ENCODE peak calls at places on chromosomes 16 and 17, in ten cellular contexts. One of them, this sample, is unnamed.
A peak's percentile ranks its signal among the peaks of the same experiment; 100 is the strongest.

GRCh38 chr17:76353004-76353598 is 615 bp downstream of the PRPSAP1 start:
- DNase-seq in tibial nerve: no peak
- DNase-seq in heart right ventricle: peak; percentile 18
- DNase-seq in breast epithelium: no peak
- DNase-seq in right atrium auricular region: no peak
- DNase-seq in GM12878: no peak
- DNase-seq in ascending aorta: no peak
- DNase-seq in adrenal gland: peak; percentile 38
- DNase-seq in dorsolateral prefrontal cortex: peak; percentile 26
- DNase-seq in AG04450: no peak
- DNase-seq in this sample: no peak

GRCh38 chr16:82900611-82901010 is 273.8 kb downstream of the CDH13 start:
- DNase-seq in tibial nerve: no peak
- DNase-seq in heart right ventricle: no peak
- DNase-seq in breast epithelium: no peak
- DNase-seq in right atrium auricular region: no peak
- DNase-seq in GM12878: no peak
- DNase-seq in ascending aorta: no peak
- DNase-seq in adrenal gland: no peak
- DNase-seq in dorsolateral prefrontal cortex: no peak
- DNase-seq in AG04450: no peak
- DNase-seq in this sample: no peak

GRCh38 chr16:11079657-11080187 is 135.4 kb downstream of the CLEC16A start:
- DNase-seq in tibial nerve: no peak
- DNase-seq in heart right ventricle: no peak
- DNase-seq in breast epithelium: no peak
- DNase-seq in right atrium auricular region: no peak
- DNase-seq in GM12878: no peak
- DNase-seq in ascending aorta: no peak
- DNase-seq in adrenal gland: no peak
- DNase-seq in dorsolateral prefrontal cortex: no peak
- DNase-seq in AG04450: peak; percentile 93
- DNase-seq in this sample: no peak

GRCh38 chr17:75980188-75981018 is 1.4 kb downstream of the TEN1 start:
- DNase-seq in tibial nerve: no peak
- DNase-seq in heart right ventricle: no peak
- DNase-seq in breast epithelium: no peak
- DNase-seq in right atrium auricular region: no peak
- DNase-seq in GM12878: no peak
- DNase-seq in ascending aorta: no peak
- DNase-seq in adrenal gland: no peak
- DNase-seq in dorsolateral prefrontal cortex: no peak
- DNase-seq in AG04450: no peak
- DNase-seq in this sample: no peak

GRCh38 chr16:22638393-22639206 is 127.9 kb downstream of the NPIPB5 start:
- DNase-seq in tibial nerve: no peak
- DNase-seq in heart right ventricle: no peak
- DNase-seq in breast epithelium: no peak
- DNase-seq in right atrium auricular region: no peak
- DNase-seq in GM12878: no peak
- DNase-seq in ascending aorta: no peak
- DNase-seq in adrenal gland: no peak
- DNase-seq in dorsolateral prefrontal cortex: no peak
- DNase-seq in AG04450: no peak
- DNase-seq in this sample: no peak

GRCh38 chr16:80144191-80144590 is 396.6 kb upstream of the DYNLRB2 start:
- DNase-seq in tibial nerve: no peak
- DNase-seq in heart right ventricle: no peak
- DNase-seq in breast epithelium: no peak
- DNase-seq in right atrium auricular region: no peak
- DNase-seq in GM12878: peak; percentile 72
- DNase-seq in ascending aorta: no peak
- DNase-seq in adrenal gland: no peak
- DNase-seq in dorsolateral prefrontal cortex: no peak
- DNase-seq in AG04450: peak; percentile 47
- DNase-seq in this sample: no peak

GRCh38 chr16:27232061-27232841 is 28.9 kb downstream of the KDM8 start:
- DNase-seq in tibial nerve: no peak
- DNase-seq in heart right ventricle: no peak
- DNase-seq in breast epithelium: no peak
- DNase-seq in right atrium auricular region: no peak
- DNase-seq in GM12878: peak; percentile 66
- DNase-seq in ascending aorta: no peak
- DNase-seq in adrenal gland: no peak
- DNase-seq in dorsolateral prefrontal cortex: no peak
- DNase-seq in AG04450: no peak
- DNase-seq in this sample: no peak

GRCh38 chr16:4613636-4614570 is 785 bp downstream of the UBALD1 start:
- DNase-seq in tibial nerve: no peak
- DNase-seq in heart right ventricle: no peak
- DNase-seq in breast epithelium: no peak
- DNase-seq in right atrium auricular region: no peak
- DNase-seq in GM12878: no peak
- DNase-seq in ascending aorta: no peak
- DNase-seq in adrenal gland: peak; percentile 35
- DNase-seq in dorsolateral prefrontal cortex: peak; percentile 43
- DNase-seq in AG04450: no peak
- DNase-seq in this sample: no peak

GRCh38 chr17:42918902-42919521 is 18.4 kb downstream of the G6PC1 start:
- DNase-seq in tibial nerve: no peak
- DNase-seq in heart right ventricle: no peak
- DNase-seq in breast epithelium: no peak
- DNase-seq in right atrium auricular region: no peak
- DNase-seq in GM12878: no peak
- DNase-seq in ascending aorta: no peak
- DNase-seq in adrenal gland: no peak
- DNase-seq in dorsolateral prefrontal cortex: no peak
- DNase-seq in AG04450: no peak
- DNase-seq in this sample: no peak

GRCh38 chr17:69175812-69176517 is 34.3 kb upstream of the ABCA6 start:
- DNase-seq in tibial nerve: no peak
- DNase-seq in heart right ventricle: no peak
- DNase-seq in breast epithelium: no peak
- DNase-seq in right atrium auricular region: no peak
- DNase-seq in GM12878: no peak
- DNase-seq in ascending aorta: no peak
- DNase-seq in adrenal gland: no peak
- DNase-seq in dorsolateral prefrontal cortex: no peak
- DNase-seq in AG04450: peak; percentile 34
- DNase-seq in this sample: no peak

GRCh38 chr16:51756447-51757123 is 605.5 kb upstream of the SALL1 start:
- DNase-seq in tibial nerve: no peak
- DNase-seq in heart right ventricle: no peak
- DNase-seq in breast epithelium: no peak
- DNase-seq in right atrium auricular region: no peak
- DNase-seq in GM12878: no peak
- DNase-seq in ascending aorta: no peak
- DNase-seq in adrenal gland: no peak
- DNase-seq in dorsolateral prefrontal cortex: no peak
- DNase-seq in AG04450: no peak
- DNase-seq in this sample: no peak

GRCh38 chr17:323721-324139 is 28.9 kb downstream of the RPH3AL start:
- DNase-seq in tibial nerve: no peak
- DNase-seq in heart right ventricle: no peak
- DNase-seq in breast epithelium: no peak
- DNase-seq in right atrium auricular region: no peak
- DNase-seq in GM12878: no peak
- DNase-seq in ascending aorta: no peak
- DNase-seq in adrenal gland: no peak
- DNase-seq in dorsolateral prefrontal cortex: no peak
- DNase-seq in AG04450: no peak
- DNase-seq in this sample: no peak

DNA sequence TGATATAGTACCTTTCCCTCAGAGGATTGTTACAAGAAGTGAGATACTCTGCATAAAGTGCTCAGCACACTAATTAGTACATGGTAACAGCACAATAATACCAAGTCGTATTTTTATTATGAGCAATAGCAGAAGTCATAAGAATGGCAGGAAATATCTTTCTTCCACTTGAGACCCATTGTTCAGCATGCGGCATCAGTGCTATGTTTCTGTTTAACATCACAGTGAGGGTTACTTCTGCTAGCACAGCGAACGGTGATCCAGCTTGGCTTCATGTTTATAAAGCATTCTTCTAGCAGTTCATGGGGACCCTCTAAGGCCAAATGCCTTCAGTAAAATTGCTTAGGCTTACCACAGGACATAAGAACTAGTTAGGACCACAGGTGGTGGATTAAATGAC is 83.1 kb downstream of the MYO1D start:
- DNase-seq in tibial nerve: no peak
- DNase-seq in heart right ventricle: no peak
- DNase-seq in breast epithelium: no peak
- DNase-seq in right atrium auricular region: no peak
- DNase-seq in GM12878: no peak
- DNase-seq in ascending aorta: no peak
- DNase-seq in adrenal gland: no peak
- DNase-seq in dorsolateral prefrontal cortex: no peak
- DNase-seq in AG04450: no peak
- DNase-seq in this sample: no peak
- H3K4me3 ChIP-seq in tibial nerve: no peak overlapping the region
- H3K4me3 ChIP-seq in heart right ventricle: no peak overlapping the region
- H3K4me3 ChIP-seq in breast epithelium: no peak overlapping the region
- H3K4me3 ChIP-seq in right atrium auricular region: no peak overlapping the region
- H3K4me3 ChIP-seq in GM12878: no peak overlapping the region
- H3K4me3 ChIP-seq in ascending aorta: no peak overlapping the region
- H3K4me3 ChIP-seq in adrenal gland: no peak overlapping the region
- H3K4me3 ChIP-seq in dorsolateral prefrontal cortex: no peak overlapping the region
- H3K4me3 ChIP-seq in AG04450: no peak overlapping the region
- H3K4me3 ChIP-seq in this sample: no peak overlapping the region

GRCh38 chr17:63942309-63942985 is 10.3 kb upstream of the CD79B start:
- DNase-seq in tibial nerve: no peak
- DNase-seq in heart right ventricle: no peak
- DNase-seq in breast epithelium: no peak
- DNase-seq in right atrium auricular region: no peak
- DNase-seq in GM12878: no peak
- DNase-seq in ascending aorta: no peak
- DNase-seq in adrenal gland: no peak
- DNase-seq in dorsolateral prefrontal cortex: no peak
- DNase-seq in AG04450: no peak
- DNase-seq in this sample: no peak

GRCh38 chr17:63943745-63944144 is 11.6 kb upstream of the CD79B start:
- DNase-seq in tibial nerve: no peak
- DNase-seq in heart right ventricle: no peak
- DNase-seq in breast epithelium: no peak
- DNase-seq in right atrium auricular region: no peak
- DNase-seq in GM12878: no peak
- DNase-seq in ascending aorta: no peak
- DNase-seq in adrenal gland: no peak
- DNase-seq in dorsolateral prefrontal cortex: no peak
- DNase-seq in AG04450: no peak
- DNase-seq in this sample: no peak

GRCh38 chr17:63945851-63946439 is 13.8 kb upstream of the CD79B start:
- DNase-seq in tibial nerve: no peak
- DNase-seq in heart right ventricle: no peak
- DNase-seq in breast epithelium: no peak
- DNase-seq in right atrium auricular region: no peak
- DNase-seq in GM12878: no peak
- DNase-seq in ascending aorta: no peak
- DNase-seq in adrenal gland: no peak
- DNase-seq in dorsolateral prefrontal cortex: no peak
- DNase-seq in AG04450: no peak
- DNase-seq in this sample: no peak

GRCh38 chr17:63946440-63947363 is 14.6 kb upstream of the CD79B start:
- DNase-seq in tibial nerve: no peak
- DNase-seq in heart right ventricle: peak; percentile 54
- DNase-seq in breast epithelium: no peak
- DNase-seq in right atrium auricular region: no peak
- DNase-seq in GM12878: no peak
- DNase-seq in ascending aorta: no peak
- DNase-seq in adrenal gland: peak; percentile 66
- DNase-seq in dorsolateral prefrontal cortex: peak; percentile 19
- DNase-seq in AG04450: no peak
- DNase-seq in this sample: no peak

DNA sequence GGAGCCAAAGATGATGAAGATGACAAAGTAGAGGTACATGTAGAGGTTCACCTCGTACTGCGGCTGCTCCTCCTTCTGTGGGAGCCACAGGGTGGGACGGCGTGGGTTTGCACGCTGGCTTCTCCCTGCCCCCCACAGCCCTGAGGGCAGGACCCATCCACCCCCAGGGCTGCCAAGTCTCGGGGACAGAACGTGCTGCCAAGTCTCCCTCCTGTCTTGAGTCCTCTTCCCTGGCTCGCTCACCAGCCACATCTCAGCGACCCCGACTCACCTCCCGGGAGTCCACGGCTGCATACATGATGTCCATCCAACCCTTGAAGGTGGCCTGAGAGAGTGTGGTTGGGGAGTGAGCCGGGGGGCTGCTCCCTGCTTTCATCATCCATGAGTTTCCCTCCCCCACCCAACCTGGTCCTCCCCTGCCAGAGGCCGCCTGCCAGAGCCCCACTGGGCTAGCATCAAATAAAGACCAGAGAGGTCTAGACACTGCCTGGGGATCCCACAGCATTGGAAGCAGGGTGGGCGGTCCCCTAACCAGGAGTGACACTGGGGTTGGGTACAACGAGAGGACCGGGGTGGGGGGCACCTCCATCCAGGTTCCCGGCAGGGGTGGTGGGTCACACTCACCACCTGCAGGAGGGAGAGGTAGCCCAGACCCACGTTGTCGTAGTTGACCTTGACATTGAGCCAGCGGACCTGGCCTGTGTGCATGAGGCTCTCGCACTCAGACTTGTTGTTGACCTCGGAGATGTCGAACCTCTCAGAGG is 12.8 kb upstream of the CD79B start:
- DNase-seq in tibial nerve: no peak
- DNase-seq in heart right ventricle: no peak
- DNase-seq in breast epithelium: no peak
- DNase-seq in right atrium auricular region: no peak
- DNase-seq in GM12878: no peak
- DNase-seq in ascending aorta: no peak
- DNase-seq in adrenal gland: no peak
- DNase-seq in dorsolateral prefrontal cortex: no peak
- DNase-seq in AG04450: no peak
- DNase-seq in this sample: no peak
- H3K27ac ChIP-seq in tibial nerve: no peak overlapping the region
- H3K27ac ChIP-seq in heart right ventricle: no peak overlapping the region
- H3K27ac ChIP-seq in breast epithelium: no peak overlapping the region
- H3K27ac ChIP-seq in right atrium auricular region: no peak overlapping the region
- H3K27ac ChIP-seq in GM12878: no peak overlapping the region
- H3K27ac ChIP-seq in ascending aorta: no peak overlapping the region
- H3K27ac ChIP-seq in adrenal gland: no peak overlapping the region
- H3K27ac ChIP-seq in dorsolateral prefrontal cortex: no peak overlapping the region
- H3K27ac ChIP-seq in AG04450: no peak overlapping the region
- H3K27ac ChIP-seq in this sample: no peak overlapping the region

GRCh38 chr17:67891481-67892119 is 66.3 kb downstream of the BPTF start:
- DNase-seq in tibial nerve: no peak
- DNase-seq in heart right ventricle: no peak
- DNase-seq in breast epithelium: no peak
- DNase-seq in right atrium auricular region: no peak
- DNase-seq in GM12878: no peak
- DNase-seq in ascending aorta: no peak
- DNase-seq in adrenal gland: peak; percentile 71
- DNase-seq in dorsolateral prefrontal cortex: peak; percentile 19
- DNase-seq in AG04450: peak; percentile 37
- DNase-seq in this sample: no peak
- H3K4me3 ChIP-seq in tibial nerve: no peak overlapping the region
- H3K4me3 ChIP-seq in heart right ventricle: no peak overlapping the region
- H3K4me3 ChIP-seq in breast epithelium: no peak overlapping the region
- H3K4me3 ChIP-seq in right atrium auricular region: no peak overlapping the region
- H3K4me3 ChIP-seq in GM12878: no peak overlapping the region
- H3K4me3 ChIP-seq in ascending aorta: no peak overlapping the region
- H3K4me3 ChIP-seq in adrenal gland: no peak overlapping the region
- H3K4me3 ChIP-seq in dorsolateral prefrontal cortex: no peak overlapping the region
- H3K4me3 ChIP-seq in AG04450: no peak overlapping the region
- H3K4me3 ChIP-seq in this sample: no peak overlapping the region

GRCh38 chr16:89466920-89467319 is 23.4 kb downstream of the ANKRD11 start:
- DNase-seq in tibial nerve: no peak
- DNase-seq in heart right ventricle: no peak
- DNase-seq in breast epithelium: no peak
- DNase-seq in right atrium auricular region: no peak
- DNase-seq in GM12878: no peak
- DNase-seq in ascending aorta: no peak
- DNase-seq in adrenal gland: no peak
- DNase-seq in dorsolateral prefrontal cortex: no peak
- DNase-seq in AG04450: no peak
- DNase-seq in this sample: no peak
- H3K27ac ChIP-seq in tibial nerve: no peak overlapping the region
- H3K27ac ChIP-seq in heart right ventricle: no peak overlapping the region
- H3K27ac ChIP-seq in breast epithelium: no peak overlapping the region
- H3K27ac ChIP-seq in right atrium auricular region: no peak overlapping the region
- H3K27ac ChIP-seq in GM12878: no peak overlapping the region
- H3K27ac ChIP-seq in ascending aorta: no peak overlapping the region
- H3K27ac ChIP-seq in adrenal gland: no peak overlapping the region
- H3K27ac ChIP-seq in dorsolateral prefrontal cortex: no peak overlapping the region
- H3K27ac ChIP-seq in AG04450: no peak overlapping the region
- H3K27ac ChIP-seq in this sample: no peak overlapping the region